ENCODE peak calls at places on chromosome 22, in four cellular contexts. N is stomach, D is GM23338, A is cardiac muscle cell. R is an unnamed sample.

GRCh38 chr22:35552186-35552842 is 11.7 kb downstream of the RASD2 start:
- DNase-seq in N (no peak), D (peak; percentile 86), A (peak; percentile 43), R (no peak)

GRCh38 chr22:39278040-39278439 is 33.3 kb upstream of the PDGFB start:
- DNase-seq in N (no peak), D (peak; percentile 38), A (peak; percentile 64), R (no peak)

GRCh38 chr22:41028841-41029240 is 63.6 kb upstream of the EP300 start:
- DNase-seq in N (no peak), D (no peak), A (peak; percentile 93), R (no peak)

GRCh38 chr22:32446321-32446720 is 17.9 kb downstream of the BPIFC start:
- DNase-seq in N (no peak), D (no peak), A (no peak), R (no peak)

GRCh38 chr22:29056472-29056871 is 5.2 kb downstream of the C22orf31 start:
- DNase-seq in N (no peak), D (no peak), A (no peak), R (no peak)

GRCh38 chr22:48824673-48825651 is 1002.7 kb downstream of the BRD1 start:
- DNase-seq in N (no peak), D (no peak), A (no peak), R (no peak)

GRCh38 chr22:42365337-42365865 is 66.8 kb downstream of the NFAM1 start:
- DNase-seq in N (no peak), D (peak; percentile 62), A (no peak), R (no peak)

GRCh38 chr22:19654338-19654922 is 59.9 kb upstream of the SEPTIN5 start:
- DNase-seq in N (no peak), D (peak; percentile 18), A (no peak), R (no peak)

GRCh38 chr22:35154937-35155387 is 89.0 kb downstream of the ISX start:
- DNase-seq in N (peak; percentile 33), D (peak; percentile 96), A (peak; percentile 62), R (peak; percentile 66)

GRCh38 chr22:17159504-17159951 is 451 bp upstream of the HDHD5 start:
- DNase-seq in N (peak; percentile 62), D (peak; percentile 63), A (peak; percentile 55), R (peak; percentile 51)

GRCh38 chr22:22103078-22103593 is 120.5 kb upstream of the TOP3B start:
- DNase-seq in N (no peak), D (peak; percentile 72), A (no peak), R (no peak)

GRCh38 chr22:39664485-39665200 is 94.1 kb downstream of the CACNA1I start:
- DNase-seq in N (no peak), D (peak; percentile 94), A (no peak), R (no peak)

GRCh38 chr22:17984114-17984513 is 40.2 kb downstream of the MICAL3 start:
- DNase-seq in N (no peak), D (no peak), A (no peak), R (no peak)

GRCh38 chr22:19520007-19520406 is 4.2 kb downstream of the CLDN5 start:
- DNase-seq in N (no peak), D (no peak), A (no peak), R (no peak)

GRCh38 chr22:27984001-27984695 is 65.1 kb upstream of the PITPNB start:
- DNase-seq in N (peak; percentile 10), D (no peak), A (no peak), R (no peak)

GRCh38 chr22:39207141-39208012 is 37.4 kb downstream of the PDGFB start:
- DNase-seq in N (peak; percentile 48), D (no peak), A (peak; percentile 35), R (peak; percentile 79)

GRCh38 chr22:40203568-40203967 is 25.8 kb downstream of the TNRC6B start:
- DNase-seq in N (no peak), D (no peak), A (no peak), R (no peak)

GRCh38 chr22:38125731-38126344 is 15.4 kb upstream of the BAIAP2L2 start:
- DNase-seq in N (no peak), D (no peak), A (no peak), R (no peak)

GRCh38 chr22:39994566-39995345 is at the start of gene FAM83F:
- DNase-seq in N (peak; percentile 73), D (peak; percentile 84), A (peak; percentile 34), R (peak; percentile 86)

GRCh38 chr22:42608481-42609361 is 6.0 kb downstream of the POLDIP3 start:
- DNase-seq in N (no peak), D (no peak), A (peak; percentile 66), R (no peak)

GRCh38 chr22:33984741-33985287 is 64.5 kb upstream of the LARGE1 start:
- DNase-seq in N (peak; percentile 25), D (no peak), A (no peak), R (peak; percentile 9)

DNA sequence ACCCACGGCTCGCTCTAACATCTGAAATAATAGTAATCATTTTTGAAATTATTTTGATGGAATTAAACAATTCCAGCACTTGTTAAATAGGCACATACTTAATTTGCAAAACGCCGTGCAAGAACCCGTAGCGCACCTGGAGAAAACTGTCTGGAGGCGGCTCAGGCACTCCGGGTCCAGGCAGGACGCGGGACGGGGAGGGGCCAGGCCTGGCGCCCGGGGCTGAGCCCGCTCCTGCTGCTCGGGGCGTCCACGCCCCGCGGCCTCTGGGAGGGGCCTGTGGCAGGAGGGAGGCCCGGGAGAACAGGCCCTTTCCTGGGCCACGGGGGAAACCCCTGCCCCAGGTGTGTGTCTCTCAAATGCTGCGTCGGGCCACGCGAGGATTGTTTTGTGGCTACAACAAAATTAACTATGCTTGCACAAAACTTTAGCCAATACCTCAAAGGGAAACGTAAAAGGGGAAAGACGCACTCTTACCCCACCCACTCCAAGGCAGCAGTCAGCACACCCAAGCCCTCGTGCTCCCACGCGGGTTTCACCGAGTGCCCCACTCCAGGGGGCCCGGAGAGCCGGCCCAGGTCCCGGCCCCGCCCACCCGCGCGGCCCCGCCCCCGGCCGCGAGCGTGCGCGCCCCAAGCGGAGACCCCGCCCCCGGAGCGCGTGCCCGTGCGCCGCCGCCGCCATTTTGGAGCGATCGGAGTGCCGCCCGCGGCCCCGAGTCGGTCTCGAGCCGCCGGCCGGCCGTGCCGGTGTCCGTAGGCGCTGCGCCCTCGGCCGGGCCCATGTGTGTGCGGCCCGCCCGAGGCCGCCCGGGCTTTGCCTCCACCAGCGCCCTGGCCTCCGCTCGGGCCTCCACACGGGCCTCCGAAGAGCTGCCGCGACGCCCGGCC is at the start of gene PPP6R2:
- DNase-seq in N (peak; percentile 86), D (peak; percentile 83), A (peak; percentile 76), R (peak; percentile 87)
- TF ChIP-seq CTCF in N (peak; percentile 2), D (no peak), A (no peak), R (no peak)

DNA sequence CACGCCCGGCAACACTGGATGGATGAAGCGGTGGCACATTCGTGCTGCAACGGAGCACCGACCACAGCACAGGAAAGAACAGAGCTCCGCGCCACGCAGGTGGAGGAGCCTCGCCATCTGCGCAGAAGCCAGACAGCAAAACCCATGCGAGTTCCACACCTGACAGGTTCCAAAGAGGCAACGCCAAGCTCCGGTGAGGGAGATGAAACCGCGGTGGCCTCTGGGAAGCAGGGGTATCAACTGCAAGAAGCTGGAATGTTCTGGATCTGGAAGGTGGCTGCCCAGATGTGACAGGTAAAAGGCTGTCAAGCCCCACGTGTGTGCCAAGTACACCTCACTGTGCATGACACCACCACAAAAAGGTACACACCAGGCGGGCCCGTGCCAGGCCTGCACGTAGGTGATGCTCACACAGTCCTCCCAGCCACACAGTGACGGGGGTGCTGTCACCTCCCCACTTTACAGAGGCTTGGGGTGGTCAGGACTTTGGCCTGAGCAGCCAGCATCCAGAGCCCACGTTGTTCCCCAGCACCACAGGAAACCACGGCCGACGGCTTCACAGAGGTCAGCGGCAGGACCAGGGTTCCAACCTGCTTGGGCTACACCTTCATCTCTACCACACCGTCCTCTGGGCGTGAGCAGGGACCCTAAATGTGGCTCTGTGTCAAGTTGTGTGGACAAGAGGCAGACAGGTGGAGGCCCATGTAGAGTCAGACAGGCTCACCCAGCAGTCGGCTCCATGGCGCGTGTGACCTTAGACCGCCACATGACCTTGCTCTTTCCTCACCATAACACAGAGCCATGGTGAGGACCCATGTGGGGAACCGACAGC is 19.7 kb upstream of the EFCAB6 start:
- DNase-seq in N (no peak), D (no peak), A (no peak), R (no peak)
- H3K27me3 ChIP-seq in N (peaks cover 52% of the 10 kb centered on the region), D (no peaks in the 10 kb centered on the region), A (no peaks in the 10 kb centered on the region), R (no peaks in the 10 kb centered on the region)

DNA sequence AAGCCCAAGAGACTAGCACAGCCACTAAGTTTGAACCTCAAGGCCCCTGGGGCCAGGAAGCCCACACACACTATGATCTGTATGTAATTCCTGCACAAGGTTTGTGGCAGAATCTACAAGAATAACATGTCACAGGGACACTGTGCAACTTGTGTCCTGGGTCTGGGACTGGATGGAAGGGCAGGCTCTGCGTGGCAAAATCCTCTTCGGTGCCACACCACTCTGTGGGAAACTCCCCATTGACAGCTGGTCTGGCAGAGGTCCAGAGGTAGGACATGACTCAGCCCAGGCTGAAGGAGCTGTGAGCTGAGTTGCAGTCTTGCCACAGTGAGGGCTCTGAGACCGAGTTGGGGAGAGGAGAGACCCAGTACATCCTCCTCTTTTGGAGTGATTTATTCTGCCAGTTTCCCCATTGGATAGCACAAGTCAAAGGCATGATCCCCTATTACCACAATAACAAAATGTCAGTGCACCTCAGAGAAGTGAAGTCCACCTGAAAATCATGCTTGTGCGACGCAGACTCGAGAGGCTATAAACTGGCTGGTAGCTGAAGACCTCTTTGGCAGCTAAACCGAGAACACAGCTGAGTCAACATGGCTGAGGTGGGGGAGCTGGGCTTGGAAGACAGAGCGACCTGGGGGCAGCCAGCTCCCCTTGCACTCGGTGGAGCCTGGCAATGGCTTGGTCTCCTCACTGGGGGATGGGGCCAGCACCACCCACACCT is 23.3 kb upstream of the SERPIND1 start:
- DNase-seq in N (peak; percentile 50), D (no peak), A (peak; percentile 84), R (peak; percentile 47)
- TF ChIP-seq CTCF in N (no peak), D (no peak), A (no peak), R (no peak)

GRCh38 chr22:46538816-46539163 is 1.4 kb upstream of the CELSR1 start:
- DNase-seq in N (no peak), D (no peak), A (peak; percentile 61), R (no peak)
- H3K27me3 ChIP-seq in N (peaks cover 72% of the 10 kb centered on the region), D (peaks cover 43% of the 10 kb centered on the region), A (peaks cover 7% of the 10 kb centered on the region), R (no peaks in the 10 kb centered on the region)

GRCh38 chr22:45688606-45689080 is 17.0 kb downstream of the ATXN10 start:
- DNase-seq in N (no peak), D (no peak), A (peak; percentile 91), R (peak; percentile 25)

GRCh38 chr22:45692549-45692948 is 20.9 kb downstream of the ATXN10 start:
- DNase-seq in N (no peak), D (no peak), A (peak; percentile 57), R (no peak)

GRCh38 chr22:45689195-45689594 is 17.6 kb downstream of the ATXN10 start:
- DNase-seq in N (no peak), D (no peak), A (no peak), R (no peak)

GRCh38 chr22:45686842-45687241 is 15.2 kb downstream of the ATXN10 start:
- DNase-seq in N (no peak), D (no peak), A (no peak), R (no peak)

DNA sequence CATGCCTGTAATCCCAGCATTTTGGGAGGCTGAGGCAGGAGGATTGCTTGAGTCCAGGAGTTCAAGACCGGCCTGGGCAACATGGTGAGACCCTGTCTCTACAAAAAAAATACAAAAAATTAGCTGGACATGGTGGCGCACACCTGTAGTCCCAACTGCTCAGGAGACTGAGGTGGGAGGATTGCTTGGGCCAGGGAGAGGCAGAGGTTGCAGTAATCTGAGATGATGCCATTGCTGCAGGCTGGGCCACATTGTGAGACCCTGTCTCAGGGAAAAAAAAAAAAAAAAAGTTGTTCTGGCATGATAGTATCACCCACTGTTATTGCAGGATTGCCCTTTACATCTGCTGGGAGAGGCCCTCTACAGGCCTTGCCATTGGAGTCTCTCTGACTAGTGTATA is 18.4 kb downstream of the ATXN10 start:
- DNase-seq in N (no peak), D (no peak), A (no peak), R (no peak)
- TF ChIP-seq CTCF in N (no peak), D (no peak), A (no peak), R (no peak)

R was measured in pancreas.